ENCODE peak calls at places on chromosomes 13 and 19, in five cellular contexts. Y is AG04450, O is IMR-90, W is nephron progenitor cell, J is astrocyte of the spinal cord. K is an unnamed sample.

GRCh38 chr19:51064534-51065220 is at the start of gene KLK13:
- DNase-seq in Y (no peak), O (no peak), W (peak), J (no peak), K (peak)

GRCh38 chr19:11710313-11710712 is 28.4 kb downstream of the ZNF823 start:
- DNase-seq in Y (no peak), O (no peak), W (no peak), J (no peak), K (no peak)

GRCh38 chr19:688214-688613 is 7.0 kb downstream of the PRSS57 start:
- DNase-seq in Y (no peak), O (no peak), W (no peak), J (no peak), K (no peak)

GRCh38 chr13:32905063-32905863 is 111.0 kb upstream of the KL start:
- DNase-seq in Y (no peak), O (peak), W (no peak), J (no peak), K (no peak)

GRCh38 chr19:49339364-49340068 is 4.3 kb downstream of the CD37 start:
- DNase-seq in Y (peak), O (peak), W (peak), J (peak), K (peak)

GRCh38 chr13:41541142-41541938 is 84.0 kb downstream of the RGCC start:
- DNase-seq in Y (no peak), O (no peak), W (no peak), J (no peak), K (no peak)

GRCh38 chr19:48878219-48879024 is 6.2 kb downstream of the PPP1R15A start:
- DNase-seq in Y (no peak), O (peak), W (no peak), J (no peak), K (no peak)

GRCh38 chr19:23273022-23273593 is 22.9 kb upstream of the ZNF724 start:
- DNase-seq in Y (no peak), O (no peak), W (no peak), J (peak), K (no peak)

GRCh38 chr13:107906131-107906530 is 309.2 kb downstream of the LIG4 start:
- DNase-seq in Y (no peak), O (no peak), W (no peak), J (no peak), K (no peak)

GRCh38 chr13:76879211-76879875 is 6.9 kb downstream of the KCTD12 start:
- DNase-seq in Y (no peak), O (peak), W (no peak), J (peak), K (no peak)

GRCh38 chr13:50521191-50521590 is 322.3 kb downstream of the DLEU7 start:
- DNase-seq in Y (no peak), O (no peak), W (no peak), J (peak), K (no peak)

GRCh38 chr13:97751477-97751876 is 202.0 kb upstream of the IPO5 start:
- DNase-seq in Y (no peak), O (no peak), W (no peak), J (no peak), K (no peak)

GRCh38 chr13:97753269-97753668 is 200.2 kb upstream of the IPO5 start:
- DNase-seq in Y (no peak), O (no peak), W (no peak), J (no peak), K (no peak)

GRCh38 chr13:97753942-97754670 is 199.4 kb upstream of the IPO5 start:
- DNase-seq in Y (no peak), O (no peak), W (no peak), J (no peak), K (no peak)

GRCh38 chr13:97743946-97744345 is 209.5 kb upstream of the IPO5 start:
- DNase-seq in Y (no peak), O (no peak), W (no peak), J (peak), K (no peak)

GRCh38 chr13:97749174-97749573 is 204.3 kb upstream of the IPO5 start:
- DNase-seq in Y (no peak), O (peak), W (no peak), J (no peak), K (no peak)
- TF ChIP-seq CTCF in Y (peak), O (no peak), W (no peak), J (no peak), K (no peak)

DNA sequence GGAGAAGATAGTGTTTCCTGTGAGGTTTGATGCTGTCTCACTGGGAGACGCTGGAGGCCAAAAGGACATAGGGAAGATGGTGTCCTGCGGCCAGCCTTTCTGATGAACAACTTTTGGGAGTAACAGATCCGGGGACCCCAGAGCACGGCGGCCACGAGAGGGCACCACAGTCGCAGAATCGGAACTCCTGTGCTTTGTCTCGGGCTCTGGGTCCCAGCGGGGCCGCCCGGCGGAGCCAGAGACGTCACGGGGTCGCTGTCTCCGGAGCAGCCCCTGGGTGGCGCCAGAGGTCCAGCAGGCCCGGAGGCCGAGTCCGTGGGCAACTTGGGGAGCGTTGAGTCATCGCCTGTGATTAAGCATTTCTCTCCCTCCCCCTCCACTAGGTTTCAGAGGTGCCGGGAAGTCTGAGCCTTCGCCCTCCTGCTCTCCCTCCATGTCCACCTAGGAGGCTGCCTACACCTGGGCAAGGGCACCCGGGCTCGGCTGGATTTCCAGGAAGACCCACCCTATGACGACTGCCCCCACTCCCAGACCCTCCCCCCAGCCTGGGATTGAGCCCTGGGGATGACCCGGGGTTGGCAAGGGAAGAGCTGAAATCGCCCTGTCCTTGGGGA is 3.2 kb downstream of the NANOS3 start:
- DNase-seq in Y (peak), O (peak), W (peak), J (peak), K (peak)
- TF ChIP-seq CTCF in Y (peak), O (peak), W (peak), J (peak), K (no peak)

GRCh38 chr19:1776606-1777147 is 23.4 kb downstream of the ONECUT3 start:
- DNase-seq in Y (no peak), O (no peak), W (no peak), J (no peak), K (no peak)
- TF ChIP-seq CTCF in Y (no peak), O (no peak), W (no peak), J (no peak), K (no peak)

GRCh38 chr19:58516964-58517833 is 2.4 kb downstream of the ZBTB45 start:
- DNase-seq in Y (no peak), O (no peak), W (no peak), J (no peak), K (no peak)
- TF ChIP-seq CTCF in Y (no peak), O (no peak), W (no peak), J (peak), K (no peak)

DNA sequence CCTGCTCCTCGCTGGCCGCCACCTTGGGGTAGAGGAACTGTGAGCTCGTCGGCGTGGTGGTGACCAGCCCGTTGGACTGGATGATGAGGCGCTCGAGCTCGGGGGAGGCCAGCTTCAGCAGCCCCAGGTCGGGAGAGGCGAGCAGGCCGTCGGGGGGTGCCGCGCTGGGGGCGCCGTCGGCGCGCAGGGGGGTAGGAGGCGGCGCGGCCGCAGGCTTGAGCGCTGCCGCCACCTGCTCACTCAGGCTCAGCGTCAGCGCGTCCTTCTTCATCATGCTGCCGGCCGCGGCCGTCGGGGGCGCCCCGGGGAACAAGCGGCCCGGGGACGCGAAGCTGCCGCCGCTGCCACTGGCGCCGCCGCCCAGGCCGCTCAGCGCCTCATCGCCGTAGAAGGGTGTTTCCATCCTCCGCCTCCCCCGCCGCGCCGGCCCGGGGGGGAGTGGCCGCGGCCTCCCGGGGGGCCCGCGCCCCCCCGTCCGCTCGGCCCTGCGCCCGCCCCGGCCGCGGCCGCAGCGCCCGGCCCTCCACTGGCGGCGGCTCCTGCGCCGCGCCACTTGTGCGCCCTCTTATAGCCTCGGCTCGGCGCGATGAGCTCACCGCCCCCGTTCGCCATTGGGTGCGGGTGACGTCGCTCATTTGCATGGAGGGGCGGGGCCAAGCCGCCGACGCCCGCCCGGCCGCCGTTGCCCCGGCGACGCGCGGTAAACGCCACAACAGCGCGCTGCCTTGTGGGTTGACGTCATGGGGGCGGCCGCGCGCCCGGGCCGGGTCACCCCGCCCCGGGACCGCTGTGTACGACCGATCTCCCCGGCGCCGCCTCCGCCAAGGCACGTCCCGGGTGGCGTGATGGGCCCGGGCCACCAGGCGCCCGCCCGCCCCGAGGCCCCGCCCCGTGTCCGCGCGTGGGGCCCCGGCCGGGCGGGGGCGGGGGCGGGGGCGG is at the start of gene JUND:
- DNase-seq in Y (peak), O (peak), W (peak), J (peak), K (peak)
- TF ChIP-seq CTCF in Y (no peak), O (peak), W (no peak), J (no peak), K (no peak)

GRCh38 chr13:51956717-51957116 is 54.5 kb downstream of the ATP7B start:
- DNase-seq in Y (no peak), O (no peak), W (no peak), J (no peak), K (no peak)
- TF ChIP-seq CTCF in Y (no peak), O (no peak), W (no peak), J (no peak), K (no peak)

DNA sequence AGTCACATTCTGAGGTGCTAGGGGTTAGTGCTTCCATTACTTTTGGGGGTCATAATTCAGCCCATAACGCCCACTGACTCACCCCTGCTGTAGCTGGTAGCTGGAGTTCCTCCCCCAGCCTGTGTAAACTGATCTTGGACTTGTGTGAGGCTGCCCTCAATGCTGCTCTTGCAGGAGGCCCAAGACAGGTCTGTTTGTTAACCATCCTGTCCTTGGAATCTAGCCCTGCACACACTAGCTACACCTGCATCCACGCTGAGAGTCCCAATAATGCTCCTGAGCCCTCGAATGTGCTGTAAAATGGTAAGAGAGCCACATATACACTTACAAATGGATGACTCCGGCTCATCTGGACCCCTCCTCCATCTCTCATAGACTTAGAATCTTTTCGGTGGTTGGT is 9.6 kb downstream of the LRCH1 start:
- DNase-seq in Y (no peak), O (no peak), W (no peak), J (no peak), K (no peak)
- TF ChIP-seq CTCF in Y (no peak), O (no peak), W (no peak), J (no peak), K (no peak)